ENCODE peak calls at places on chromosomes 5 and 9, in seven cellular contexts. Q, X, C, J, E, T and H are unnamed samples.
A peak's percentile ranks its signal among the peaks of the same experiment; 100 is the strongest.

GRCh38 chr9:126301985-126302603 is 24.5 kb upstream of the MVB12B start:
- DNase-seq in Q (peak; percentile 76), X (peak; percentile 77), E (no peak), J (peak; percentile 56), C (no peak), T (peak; percentile 27), H (peak; percentile 86)

GRCh38 chr9:72315089-72315509 is 49.9 kb downstream of the ZFAND5 start:
- DNase-seq in J (peak; percentile 7), X (peak; percentile 86), C (no peak), Q (peak; percentile 23), E (no peak), T (no peak), H (no peak)

GRCh38 chr5:144882739-144883283 is 712.1 kb downstream of the KCTD16 start:
- DNase-seq in C (no peak), J (no peak), Q (no peak), T (no peak), E (no peak), X (no peak), H (no peak)

GRCh38 chr9:91757802-91758201 is 192.2 kb downstream of the ROR2 start:
- DNase-seq in T (no peak), C (no peak), E (no peak), Q (no peak), J (no peak), X (no peak), H (no peak)

GRCh38 chr9:5869315-5870019 is 21.2 kb upstream of the MLANA start:
- DNase-seq in X (no peak), T (peak; percentile 40), J (peak; percentile 43), Q (peak; percentile 32), C (no peak), E (no peak), H (peak; percentile 19)

GRCh38 chr5:153598099-153598498 is 107.6 kb downstream of the GRIA1 start:
- DNase-seq in J (no peak), Q (no peak), C (no peak), X (no peak), T (no peak), E (no peak), H (no peak)

GRCh38 chr9:132840980-132841379 is 37.1 kb downstream of the AK8 start:
- DNase-seq in E (no peak), J (no peak), C (no peak), T (no peak), Q (no peak), X (no peak), H (no peak)

GRCh38 chr9:136943291-136944093 is 1.0 kb downstream of the FBXW5 start:
- DNase-seq in X (no peak), C (no peak), T (peak; percentile 57), E (no peak), J (no peak), Q (peak; percentile 62), H (peak; percentile 76)

GRCh38 chr9:36956908-36957307 is 77.2 kb downstream of the PAX5 start:
- DNase-seq in T (no peak), X (no peak), E (no peak), J (no peak), C (no peak), Q (no peak), H (no peak)

GRCh38 chr9:122051401-122052346 is 41.4 kb downstream of the TTLL11 start:
- DNase-seq in J (no peak), T (peak; percentile 71), X (peak; percentile 26), E (no peak), C (no peak), Q (peak; percentile 66), H (no peak)

GRCh38 chr5:56588636-56589485 is 226.5 kb upstream of the MAP3K1 start:
- DNase-seq in C (peak; percentile 30), J (no peak), X (no peak), Q (no peak), T (peak; percentile 45), E (no peak), H (no peak)

GRCh38 chr5:143828710-143829109 is 16.7 kb downstream of the HMHB1 start:
- DNase-seq in Q (no peak), J (no peak), X (no peak), C (no peak), T (no peak), E (no peak), H (no peak)

GRCh38 chr9:133708770-133709611 is 29.2 kb downstream of the SARDH start:
- DNase-seq in T (no peak), Q (no peak), C (no peak), J (no peak), X (no peak), E (peak; percentile 33), H (no peak)

GRCh38 chr9:124782661-124783574 is 6.0 kb downstream of the OLFML2A start:
- DNase-seq in X (no peak), C (no peak), J (no peak), Q (no peak), E (no peak), T (no peak), H (no peak)

GRCh38 chr9:132556701-132557100 is 25.7 kb upstream of the BARHL1 start:
- DNase-seq in X (no peak), J (no peak), T (no peak), E (no peak), C (no peak), Q (no peak), H (no peak)

GRCh38 chr5:81626524-81626923 is 124.4 kb downstream of the SSBP2 start:
- DNase-seq in Q (peak; percentile 93), J (peak; percentile 96), X (peak; percentile 59), C (no peak), T (no peak), E (no peak), H (peak; percentile 84)

GRCh38 chr9:137353223-137354152 is 51.4 kb upstream of the NRARP start:
- DNase-seq in Q (no peak), T (no peak), J (no peak), E (no peak), C (no peak), X (no peak), H (no peak)